ENCODE peak calls at places on chromosomes 4 and X, in ten cellular contexts. X is CD8-positive, alpha-beta memory T cell; W is activated CD4-positive, alpha-beta T cell treated with anti-CD3 and anti-CD28 coated beads, Interleukin-2, amount 50 U/mL, for 24 hours; Q is mucosa of descending colon; A is hippocampal formation; Z is NCI-H1092; D is tibial artery; Y is NCI-H2029 treated with DMSO at 0.1 percent for 48 hours; L is nucleus accumbens; M is uterus. I is an unnamed sample.

GRCh38 chr4:168367065-168367464 is 48.5 kb upstream of the DDX60 start:
- DNase-seq in X (no peak), W (no peak), Q (no peak), A (no peak), Z (no peak), D (no peak), Y (no peak), L (no peak), M (no peak), I (no peak)

GRCh38 chrX:72243472-72243871 is 4.6 kb upstream of the ERCC6L start:
- DNase-seq in X (no peak), W (no peak), Q (no peak), A (no peak), Z (no peak), D (no peak), Y (no peak), L (no peak), M (no peak), I (peak)

GRCh38 chr4:47852121-47852520 is 14.3 kb upstream of the CORIN start:
- DNase-seq in X (no peak), W (no peak), Q (no peak), A (no peak), Z (no peak), D (no peak), Y (no peak), L (no peak), M (peak), I (no peak)

GRCh38 chrX:15718283-15718970 is 19.6 kb upstream of the CA5B start:
- DNase-seq in X (no peak), W (no peak), Q (no peak), A (no peak), Z (no peak), D (no peak), Y (no peak), L (no peak), M (no peak), I (no peak)

GRCh38 chrX:44669626-44670025 is 127.0 kb upstream of the FUNDC1 start:
- DNase-seq in X (no peak), W (no peak), Q (no peak), A (no peak), Z (no peak), D (no peak), Y (no peak), L (no peak), M (no peak), I (no peak)

GRCh38 chrX:40152173-40152705 is 54.5 kb upstream of the BCOR start:
- DNase-seq in X (peak), W (no peak), Q (peak), A (peak), Z (no peak), D (no peak), Y (no peak), L (no peak), M (no peak), I (no peak)

GRCh38 chr4:40986375-40986774 is 228.0 kb downstream of the APBB2 start:
- DNase-seq in X (no peak), W (no peak), Q (no peak), A (peak), Z (no peak), D (no peak), Y (no peak), L (no peak), M (no peak), I (no peak)

GRCh38 chrX:41759817-41760216 is 35.8 kb downstream of the GPR82 start:
- DNase-seq in X (no peak), W (peak), Q (peak), A (no peak), Z (no peak), D (no peak), Y (no peak), L (no peak), M (no peak), I (no peak)

GRCh38 chr4:78099058-78099457 is 41.9 kb downstream of the FRAS1 start:
- DNase-seq in X (no peak), W (no peak), Q (no peak), A (no peak), Z (no peak), D (no peak), Y (no peak), L (no peak), M (no peak), I (no peak)

GRCh38 chrX:153731117-153731844 is 6.6 kb downstream of the ABCD1 start:
- DNase-seq in X (no peak), W (no peak), Q (no peak), A (no peak), Z (no peak), D (no peak), Y (no peak), L (no peak), M (no peak), I (no peak)